ENCODE peak calls at places on chromosome 14, in five cellular contexts. L is hepatocyte, Y is HCT116, Z is GM23248, U is PC-3. G is an unnamed sample. For H3K9me2, the result is how much of the 10 kb centered on the place peaks cover.

GRCh38 chr14:103628221-103628683 is 759 bp upstream of the KLC1 start:
- DNase-seq in L (peak), Y (peak), Z (peak), U (peak), G (peak)

GRCh38 chr14:94483729-94484275 is 7.8 kb upstream of the SERPINA9 start:
- DNase-seq in L (no peak), Y (no peak), Z (peak), U (no peak), G (no peak)

GRCh38 chr14:65676361-65677014 is 264.0 kb downstream of the FUT8 start:
- DNase-seq in L (no peak), Y (no peak), Z (no peak), U (peak), G (no peak)

GRCh38 chr14:68774771-68775613 is 17.9 kb downstream of the ZFP36L1 start:
- DNase-seq in L (no peak), Y (no peak), Z (peak), U (peak), G (peak)

GRCh38 chr14:51616724-51617409 is 34.8 kb upstream of the FRMD6 start:
- DNase-seq in L (peak), Y (peak), Z (peak), U (peak), G (peak)

GRCh38 chr14:100965296-100965695 is 61.8 kb upstream of the RTL1 start:
- DNase-seq in L (no peak), Y (no peak), Z (no peak), U (peak), G (no peak)

GRCh38 chr14:23183479-23183878 is at the start of gene SLC7A8:
- DNase-seq in L (peak), Y (peak), Z (peak), U (peak), G (no peak)

GRCh38 chr14:20247651-20248246 is 8.7 kb downstream of the OR11H4 start:
- DNase-seq in L (no peak), Y (peak), Z (no peak), U (peak), G (peak)

GRCh38 chr14:64387232-64387737 is 868 bp upstream of the MTHFD1 start:
- DNase-seq in L (peak), Y (no peak), Z (peak), U (peak), G (peak)

GRCh38 chr14:52690983-52691760 is 4.2 kb downstream of the ERO1A start:
- DNase-seq in L (no peak), Y (no peak), Z (no peak), U (peak), G (no peak)

GRCh38 chr14:81767266-81767987 is 233.8 kb upstream of the SEL1L start:
- DNase-seq in L (no peak), Y (no peak), Z (no peak), U (no peak), G (no peak)

GRCh38 chr14:22850944-22851790 is 14.8 kb downstream of the MMP14 start:
- DNase-seq in L (peak), Y (no peak), Z (peak), U (peak), G (no peak)

GRCh38 chr14:38297681-38298080 is 41.8 kb upstream of the CLEC14A start:
- DNase-seq in L (no peak), Y (no peak), Z (peak), U (peak), G (no peak)

GRCh38 chr14:101478096-101478495 is 83.2 kb upstream of the DIO3 start:
- DNase-seq in L (no peak), Y (no peak), Z (no peak), U (no peak), G (no peak)

GRCh38 chr14:96747006-96747405 is 50.2 kb upstream of the VRK1 start:
- DNase-seq in L (no peak), Y (no peak), Z (no peak), U (no peak), G (no peak)

GRCh38 chr14:94381149-94382030 is 7.0 kb downstream of the SERPINA1 start:
- DNase-seq in L (no peak), Y (no peak), Z (no peak), U (no peak), G (no peak)

GRCh38 chr14:70822706-70823185 is 13.4 kb upstream of the MAP3K9 start:
- DNase-seq in L (peak), Y (no peak), Z (peak), U (no peak), G (peak)

GRCh38 chr14:103121846-103122577 is 1.2 kb upstream of the TNFAIP2 start:
- DNase-seq in L (peak), Y (no peak), Z (peak), U (peak), G (peak)

GRCh38 chr14:105930572-105930971 is 404.2 kb downstream of the TMEM121 start:
- DNase-seq in L (no peak), Y (no peak), Z (no peak), U (no peak), G (no peak)

DNA sequence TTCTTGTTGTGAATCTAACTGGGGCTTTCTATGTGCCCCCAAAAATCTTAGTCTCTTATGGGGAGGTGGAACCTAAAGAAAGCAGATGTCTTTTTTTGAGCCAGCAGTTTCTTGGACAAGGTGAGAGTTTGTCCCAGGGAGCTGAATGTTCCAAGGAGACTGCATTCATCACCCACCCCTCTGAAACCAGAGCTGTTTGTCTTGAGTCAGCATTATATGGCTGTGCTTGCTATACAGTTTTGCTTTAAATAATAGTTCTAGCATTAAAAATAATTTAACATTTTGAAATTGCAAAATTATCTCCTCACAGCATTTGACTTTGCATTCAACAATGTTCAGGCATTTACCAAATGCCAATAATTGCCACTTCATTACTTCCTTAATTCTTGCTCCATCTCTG is 813.3 kb downstream of the BCL11B start:
- DNase-seq in L (no peak), Y (no peak), Z (no peak), U (no peak), G (no peak)
- H3K9me2 ChIP-seq in L (under half), Y (under half), Z (under half), U (under half), G (under half)

GRCh38 chr14:46840971-46841729 is 189.6 kb upstream of the RPL10L start:
- DNase-seq in L (peak), Y (no peak), Z (no peak), U (no peak), G (no peak)
- H3K9me2 ChIP-seq in L (under half), Y (under half), Z (under half), U (under half), G (under half)

DNA sequence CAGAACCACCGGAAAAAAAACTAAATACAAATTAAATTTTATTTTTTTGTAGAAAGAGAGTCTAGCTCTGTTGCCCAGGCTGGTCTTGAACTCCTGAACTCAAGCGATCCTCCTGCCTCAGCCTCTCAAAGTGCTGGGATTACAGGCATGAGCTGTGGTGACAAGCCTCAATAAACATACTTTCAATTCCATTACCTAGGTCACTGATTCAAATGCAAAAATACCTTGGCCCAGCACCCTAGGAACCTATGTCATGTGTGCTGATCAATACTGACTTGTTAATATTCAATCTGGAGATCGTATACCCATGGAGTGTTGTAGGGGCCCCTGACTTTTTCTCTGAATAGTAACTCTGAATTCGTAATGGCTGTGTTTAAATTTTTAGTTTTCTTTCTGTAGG is 7.1 kb upstream of the TMEM30B start:
- DNase-seq in L (no peak), Y (no peak), Z (no peak), U (no peak), G (no peak)
- H3K9me2 ChIP-seq in L (under half), Y (under half), Z (under half), U (under half), G (under half)

DNA sequence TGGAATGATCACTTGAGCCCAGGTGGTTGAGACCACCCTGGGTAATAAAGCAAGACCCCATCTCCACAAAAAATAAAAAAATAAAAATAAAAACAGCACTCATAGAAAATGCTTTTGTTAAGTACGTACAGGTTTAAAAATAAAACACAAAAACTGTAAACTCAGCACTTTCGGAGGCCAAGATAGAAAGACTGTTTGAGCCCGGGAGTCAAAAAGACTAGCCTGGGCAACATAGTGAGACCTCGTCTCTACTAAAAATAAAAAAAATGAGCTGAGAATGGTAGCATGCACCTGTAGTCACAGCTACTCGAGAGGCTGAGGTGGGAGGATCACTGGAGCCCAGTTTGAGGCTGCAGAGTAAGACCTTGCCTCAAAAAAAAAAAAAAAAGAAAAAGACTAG is 7.5 kb downstream of the ATP6V1D start:
- DNase-seq in L (no peak), Y (no peak), Z (no peak), U (no peak), G (no peak)
- H3K9me2 ChIP-seq in L (under half), Y (under half), Z (under half), U (under half), G (under half)

GRCh38 chr14:59346796-59347510 is 118.2 kb downstream of the GPR135 start:
- DNase-seq in L (no peak), Y (no peak), Z (peak), U (no peak), G (no peak)
- H3K9me2 ChIP-seq in L (under half), Y (under half), Z (under half), U (under half), G (under half)

DNA sequence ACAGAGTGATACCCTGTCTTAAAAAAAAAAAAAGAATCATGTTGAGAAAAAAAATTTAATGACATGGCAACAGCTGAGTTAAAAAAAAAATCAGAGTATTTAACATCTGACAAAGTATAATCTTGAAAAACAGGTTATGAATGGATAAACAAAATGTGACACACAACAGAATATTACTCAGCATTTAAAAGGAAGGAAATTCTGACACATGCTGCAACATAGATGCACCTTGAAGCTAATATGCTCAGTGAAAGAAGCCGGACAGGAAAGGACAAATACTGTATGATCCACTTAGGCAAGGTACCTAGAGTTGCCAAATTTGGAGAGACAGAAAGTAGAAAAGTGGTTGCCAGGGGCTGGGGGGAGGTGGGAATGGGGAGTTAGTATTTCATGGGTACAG is 19.4 kb upstream of the EIF2B2 start:
- DNase-seq in L (no peak), Y (no peak), Z (no peak), U (peak), G (peak)
- H3K9me2 ChIP-seq in L (under half), Y (under half), Z (under half), U (under half), G (under half)

DNA sequence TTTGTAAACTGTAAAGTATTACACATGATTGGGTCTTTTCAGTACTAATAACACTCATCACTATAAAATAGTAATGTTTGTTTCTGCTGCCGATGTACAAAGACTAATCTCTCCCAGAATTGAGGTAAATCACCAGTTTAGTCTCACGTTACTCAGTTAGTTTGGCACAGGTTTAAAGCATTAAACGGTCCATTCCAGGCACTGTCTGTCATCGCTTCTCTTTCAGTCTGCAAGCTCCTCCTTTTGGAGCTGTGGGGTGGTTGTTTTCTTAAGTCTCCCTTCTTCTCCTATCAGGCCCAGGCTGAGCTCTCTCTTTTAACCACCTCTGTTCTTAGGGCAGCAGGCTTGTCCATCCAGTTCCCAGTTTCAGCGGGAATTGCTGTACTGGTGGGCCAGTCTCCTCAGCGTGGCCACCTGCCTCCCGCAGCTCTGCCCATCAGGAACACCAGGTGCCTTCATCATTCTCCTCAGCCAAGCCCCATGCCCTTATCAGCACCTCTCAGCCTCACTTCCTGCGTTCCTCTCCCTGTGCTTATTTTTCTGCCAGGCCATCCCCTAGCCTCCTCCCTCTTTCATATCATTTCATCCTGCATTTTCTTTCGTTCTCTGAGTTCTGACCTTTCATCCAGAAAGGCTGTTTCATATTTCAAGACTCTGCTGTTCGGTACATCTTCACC is 149.0 kb downstream of the TGFB3 start:
- DNase-seq in L (no peak), Y (no peak), Z (peak), U (peak), G (peak)
- H3K9me2 ChIP-seq in L (under half), Y (under half), Z (under half), U (under half), G (under half)

G was measured in PC-9.